ENCODE peak calls at places on chromosomes 3 and 15, in seven cellular contexts. D, X, Z, Y, T, P and I are unnamed samples.

GRCh38 chr3:158731525-158731924 is 732 bp downstream of the RARRES1 start:
- DNase-seq in Y (no peak), X (no peak), P (no peak), Z (no peak), D (no peak), T (no peak), I (no peak)

GRCh38 chr15:89566141-89566540 is 9.1 kb upstream of the TICRR start:
- DNase-seq in Y (no peak), P (no peak), D (no peak), X (no peak), T (no peak), Z (no peak), I (no peak)

GRCh38 chr3:152096280-152096679 is 172.4 kb upstream of the MBNL1 start:
- DNase-seq in T (no peak), Z (no peak), P (no peak), X (no peak), Y (no peak), D (no peak), I (no peak)

GRCh38 chr15:52855157-52855556 is 65.0 kb upstream of the ONECUT1 start:
- DNase-seq in Z (no peak), T (no peak), D (no peak), X (no peak), P (no peak), Y (no peak), I (no peak)

GRCh38 chr3:97871788-97872187 is 50.0 kb downstream of the CRYBG3 start:
- DNase-seq in Z (no peak), T (no peak), P (no peak), X (no peak), Y (no peak), D (no peak), I (no peak)

GRCh38 chr3:180280601-180281000 is 243.9 kb upstream of the PEX5L start:
- DNase-seq in D (no peak), Y (no peak), Z (no peak), T (no peak), X (no peak), P (no peak), I (no peak)

GRCh38 chr3:54374214-54374855 is 252.0 kb downstream of the CACNA2D3 start:
- DNase-seq in P (no peak), D (no peak), X (no peak), Z (no peak), T (peak), Y (peak), I (no peak)

GRCh38 chr3:56522374-56522773 is 34.6 kb upstream of the CCDC66 start:
- DNase-seq in X (no peak), T (no peak), Y (no peak), D (no peak), Z (no peak), P (no peak), I (no peak)

GRCh38 chr3:169836058-169836941 is 23.6 kb upstream of the LRRC34 start:
- DNase-seq in D (no peak), Z (no peak), X (no peak), P (no peak), Y (no peak), T (no peak), I (no peak)

GRCh38 chr3:161323926-161324621 is 47.2 kb downstream of the SPTSSB start:
- DNase-seq in X (no peak), Z (no peak), Y (no peak), T (no peak), D (no peak), P (no peak), I (no peak)

GRCh38 chr3:176930942-176931341 is 266.3 kb downstream of the TBL1XR1 start:
- DNase-seq in Z (no peak), P (no peak), T (no peak), Y (no peak), D (no peak), X (no peak), I (no peak)

GRCh38 chr15:76346666-76347506 is 10.3 kb downstream of the ISL2 start:
- DNase-seq in P (no peak), D (no peak), Y (no peak), T (no peak), X (no peak), Z (no peak), I (no peak)

GRCh38 chr15:85600001-85600400 is 194.7 kb downstream of the KLHL25 start:
- DNase-seq in P (no peak), Z (no peak), X (no peak), T (no peak), Y (no peak), D (no peak), I (no peak)

GRCh38 chr15:89054873-89055272 is 33.4 kb upstream of the ABHD2 start:
- DNase-seq in Y (no peak), D (no peak), X (no peak), Z (no peak), T (no peak), P (no peak), I (no peak)

GRCh38 chr3:107965141-107965540 is 125.7 kb downstream of the CD47 start:
- DNase-seq in Z (no peak), X (no peak), D (no peak), P (no peak), T (no peak), Y (no peak), I (no peak)

GRCh38 chr15:70512772-70513362 is 250.5 kb downstream of the UACA start:
- DNase-seq in X (no peak), Z (no peak), D (no peak), T (peak), Y (peak), P (peak), I (peak)

GRCh38 chr3:31371464-31371863 is 161.3 kb upstream of the STT3B start:
- DNase-seq in Y (no peak), P (no peak), D (no peak), T (no peak), X (no peak), Z (no peak), I (no peak)

GRCh38 chr15:52103217-52104207 is 9.1 kb downstream of the BCL2L10 start:
- DNase-seq in P (no peak), Z (no peak), X (no peak), Y (peak), T (no peak), D (no peak), I (no peak)

GRCh38 chr3:170327040-170327808 is 30.3 kb upstream of the SKIL start:
- DNase-seq in Z (no peak), X (no peak), Y (no peak), P (no peak), D (no peak), T (no peak), I (no peak)

GRCh38 chr15:90774731-90775521 is 57.8 kb downstream of the BLM start:
- DNase-seq in Y (peak), D (no peak), X (no peak), Z (no peak), T (no peak), P (no peak), I (no peak)

GRCh38 chr3:159486580-159486979 is 502.1 kb upstream of the IL12A start:
- DNase-seq in D (no peak), Y (peak), T (peak), X (no peak), Z (no peak), P (no peak), I (no peak)

GRCh38 chr3:23806322-23807160 is 786 bp downstream of the UBE2E1 start:
- DNase-seq in Z (peak), X (no peak), D (no peak), P (peak), Y (no peak), T (peak), I (no peak)

GRCh38 chr3:195066441-195066841 is 204.5 kb downstream of the XXYLT1 start:
- DNase-seq in P (no peak), T (no peak), Z (no peak), X (no peak), D (no peak), Y (no peak), I (no peak)

GRCh38 chr3:121869731-121870130 is 24.5 kb upstream of the SLC15A2 start:
- DNase-seq in P (no peak), X (no peak), Y (no peak), Z (no peak), T (no peak), D (no peak), I (no peak)

GRCh38 chr15:90024406-90024805 is 23.3 kb downstream of the ZNF710 start:
- DNase-seq in X (no peak), Y (no peak), P (no peak), T (no peak), Z (no peak), D (no peak), I (no peak)

GRCh38 chr3:189776163-189776824 is 145.1 kb downstream of the TP63 start:
- DNase-seq in Y (no peak), D (no peak), Z (no peak), X (no peak), T (no peak), P (no peak), I (no peak)

GRCh38 chr15:22911306-22911705 is 68.9 kb downstream of the CYFIP1 start:
- DNase-seq in D (no peak), X (no peak), Y (no peak), T (no peak), Z (no peak), P (no peak), I (no peak)

GRCh38 chr3:149180057-149180573 is 41.5 kb downstream of the CP start:
- DNase-seq in T (no peak), X (no peak), Y (peak), D (no peak), P (no peak), Z (peak), I (no peak)

GRCh38 chr15:74997161-74997942 is 2.0 kb downstream of the SCAMP5 start:
- DNase-seq in X (no peak), Y (no peak), D (no peak), P (no peak), T (peak), Z (no peak), I (no peak)

GRCh38 chr3:39088456-39088855 is 19.0 kb downstream of the GORASP1 start:
- DNase-seq in X (no peak), Y (no peak), P (no peak), T (no peak), Z (no peak), D (no peak), I (no peak)

GRCh38 chr3:194278186-194278845 is 72.8 kb downstream of the CPN2 start:
- DNase-seq in P (no peak), X (no peak), T (no peak), Z (no peak), Y (no peak), D (no peak), I (no peak)

GRCh38 chr3:62378329-62378789 is 5.0 kb upstream of the FEZF2 start:
- DNase-seq in T (peak), P (no peak), X (no peak), Y (no peak), D (no peak), Z (no peak), I (no peak)

GRCh38 chr15:67049351-67050044 is 15.9 kb upstream of the SMAD3 start:
- DNase-seq in Z (no peak), D (no peak), P (no peak), X (no peak), T (no peak), Y (peak), I (no peak)

GRCh38 chr3:141550926-141551665 is 64.3 kb downstream of the RASA2 start:
- DNase-seq in Z (no peak), P (no peak), T (no peak), Y (no peak), X (no peak), D (no peak), I (no peak)

GRCh38 chr15:70409388-70409787 is 311.7 kb upstream of the TLE3 start:
- DNase-seq in D (no peak), Z (no peak), T (no peak), Y (no peak), P (no peak), X (no peak), I (no peak)

GRCh38 chr3:118128886-118129285 is 905.8 kb downstream of the IGSF11 start:
- DNase-seq in D (no peak), P (no peak), Z (no peak), X (no peak), T (no peak), Y (no peak), I (no peak)

GRCh38 chr3:114111060-114111790 is 54.7 kb downstream of the QTRT2 start:
- DNase-seq in T (no peak), Z (no peak), Y (no peak), X (no peak), D (no peak), P (no peak), I (no peak)

GRCh38 chr3:52827441-52827840 is 3.0 kb downstream of the ITIH4 start:
- DNase-seq in T (no peak), X (no peak), Y (peak), D (no peak), P (no peak), Z (no peak), I (no peak)

GRCh38 chr3:176147251-176147650 is 1050.0 kb downstream of the TBL1XR1 start:
- DNase-seq in T (no peak), Y (no peak), D (no peak), P (no peak), X (no peak), Z (no peak), I (no peak)